ENCODE peak calls at places on chromosomes 1 and 21, in eight cellular contexts. One of them, this sample, is unnamed.

GRCh38 chr1:150876111-150876434 is 326 bp downstream of the ARNT start:
- DNase-seq in GM12864: peak
- DNase-seq in kidney: no peak
- DNase-seq in ovary: no peak
- DNase-seq in left lung: no peak
- DNase-seq in astrocyte: peak
- DNase-seq in AG04450: peak
- DNase-seq in fibroblast of mammary gland: peak
- DNase-seq in this sample: no peak

GRCh38 chr1:2632561-2633361 is at the start of gene MMEL1:
- DNase-seq in AG04450: no peak
- DNase-seq in kidney: no peak
- DNase-seq in astrocyte: no peak
- DNase-seq in left lung: no peak
- DNase-seq in ovary: no peak
- DNase-seq in fibroblast of mammary gland: no peak
- DNase-seq in GM12864: no peak
- DNase-seq in this sample: no peak

GRCh38 chr1:98929456-98929855 is 75.2 kb downstream of the PLPPR5 start:
- DNase-seq in kidney: no peak
- DNase-seq in GM12864: no peak
- DNase-seq in fibroblast of mammary gland: no peak
- DNase-seq in astrocyte: no peak
- DNase-seq in ovary: no peak
- DNase-seq in left lung: no peak
- DNase-seq in AG04450: no peak
- DNase-seq in this sample: peak

GRCh38 chr1:15703562-15703961 is 19.4 kb downstream of the PLEKHM2 start:
- DNase-seq in kidney: peak
- DNase-seq in ovary: peak
- DNase-seq in left lung: peak
- DNase-seq in fibroblast of mammary gland: peak
- DNase-seq in AG04450: peak
- DNase-seq in astrocyte: peak
- DNase-seq in GM12864: no peak
- DNase-seq in this sample: peak

GRCh38 chr1:246608616-246609376 is 42.5 kb downstream of the CNST start:
- DNase-seq in kidney: peak
- DNase-seq in left lung: peak
- DNase-seq in fibroblast of mammary gland: peak
- DNase-seq in AG04450: peak
- DNase-seq in ovary: peak
- DNase-seq in astrocyte: peak
- DNase-seq in GM12864: no peak
- DNase-seq in this sample: peak

GRCh38 chr1:2044510-2045319 is 5.5 kb upstream of the PRKCZ start:
- DNase-seq in AG04450: no peak
- DNase-seq in left lung: peak
- DNase-seq in astrocyte: no peak
- DNase-seq in ovary: peak
- DNase-seq in kidney: peak
- DNase-seq in GM12864: no peak
- DNase-seq in fibroblast of mammary gland: peak
- DNase-seq in this sample: no peak

GRCh38 chr1:2413495-2414296 is 1.3 kb upstream of the PEX10 start:
- DNase-seq in kidney: no peak
- DNase-seq in left lung: no peak
- DNase-seq in AG04450: no peak
- DNase-seq in ovary: no peak
- DNase-seq in astrocyte: no peak
- DNase-seq in GM12864: no peak
- DNase-seq in fibroblast of mammary gland: no peak
- DNase-seq in this sample: no peak

GRCh38 chr1:82143108-82143833 is 342.5 kb downstream of the ADGRL2 start:
- DNase-seq in astrocyte: no peak
- DNase-seq in AG04450: no peak
- DNase-seq in ovary: no peak
- DNase-seq in GM12864: no peak
- DNase-seq in left lung: no peak
- DNase-seq in fibroblast of mammary gland: no peak
- DNase-seq in kidney: no peak
- DNase-seq in this sample: no peak

GRCh38 chr1:31183927-31184554 is 55.6 kb downstream of the NKAIN1 start:
- DNase-seq in astrocyte: no peak
- DNase-seq in left lung: no peak
- DNase-seq in kidney: no peak
- DNase-seq in fibroblast of mammary gland: peak
- DNase-seq in GM12864: no peak
- DNase-seq in AG04450: no peak
- DNase-seq in ovary: no peak
- DNase-seq in this sample: no peak

GRCh38 chr1:81800741-81801031 is at the start of gene ADGRL2:
- DNase-seq in GM12864: no peak
- DNase-seq in kidney: peak
- DNase-seq in AG04450: no peak
- DNase-seq in left lung: peak
- DNase-seq in astrocyte: no peak
- DNase-seq in fibroblast of mammary gland: no peak
- DNase-seq in ovary: peak
- DNase-seq in this sample: no peak

GRCh38 chr1:46003315-46003714 is 129.1 kb downstream of the PIK3R3 start:
- DNase-seq in ovary: no peak
- DNase-seq in kidney: no peak
- DNase-seq in AG04450: no peak
- DNase-seq in GM12864: no peak
- DNase-seq in astrocyte: no peak
- DNase-seq in left lung: peak
- DNase-seq in fibroblast of mammary gland: no peak
- DNase-seq in this sample: no peak

GRCh38 chr1:67771152-67771551 is 62.1 kb downstream of the GNG12 start:
- DNase-seq in ovary: no peak
- DNase-seq in astrocyte: peak
- DNase-seq in left lung: peak
- DNase-seq in GM12864: no peak
- DNase-seq in kidney: no peak
- DNase-seq in AG04450: no peak
- DNase-seq in fibroblast of mammary gland: peak
- DNase-seq in this sample: peak

GRCh38 chr1:36871146-36871971 is 163.0 kb downstream of the GRIK3 start:
- DNase-seq in kidney: no peak
- DNase-seq in fibroblast of mammary gland: no peak
- DNase-seq in GM12864: no peak
- DNase-seq in left lung: no peak
- DNase-seq in AG04450: no peak
- DNase-seq in astrocyte: no peak
- DNase-seq in ovary: no peak
- DNase-seq in this sample: no peak

GRCh38 chr1:70675737-70676156 is 264.7 kb downstream of the CTH start:
- DNase-seq in astrocyte: no peak
- DNase-seq in left lung: no peak
- DNase-seq in kidney: no peak
- DNase-seq in ovary: no peak
- DNase-seq in GM12864: no peak
- DNase-seq in fibroblast of mammary gland: no peak
- DNase-seq in AG04450: no peak
- DNase-seq in this sample: no peak

GRCh38 chr1:198122693-198123092 is 34.1 kb upstream of the NEK7 start:
- DNase-seq in astrocyte: peak
- DNase-seq in AG04450: no peak
- DNase-seq in left lung: no peak
- DNase-seq in ovary: no peak
- DNase-seq in fibroblast of mammary gland: no peak
- DNase-seq in GM12864: no peak
- DNase-seq in kidney: no peak
- DNase-seq in this sample: no peak

GRCh38 chr21:39484711-39485264 is 33.0 kb downstream of the SH3BGR start:
- DNase-seq in left lung: no peak
- DNase-seq in astrocyte: peak
- DNase-seq in kidney: no peak
- DNase-seq in fibroblast of mammary gland: peak
- DNase-seq in AG04450: no peak
- DNase-seq in ovary: no peak
- DNase-seq in GM12864: no peak
- DNase-seq in this sample: peak

GRCh38 chr1:110118636-110119396 is 6.6 kb downstream of the UBL4B start:
- DNase-seq in left lung: no peak
- DNase-seq in GM12864: no peak
- DNase-seq in AG04450: no peak
- DNase-seq in ovary: no peak
- DNase-seq in kidney: no peak
- DNase-seq in astrocyte: no peak
- DNase-seq in fibroblast of mammary gland: peak
- DNase-seq in this sample: no peak

GRCh38 chr1:88061106-88061829 is 622.8 kb upstream of the PKN2 start:
- DNase-seq in AG04450: peak
- DNase-seq in GM12864: no peak
- DNase-seq in astrocyte: peak
- DNase-seq in ovary: no peak
- DNase-seq in fibroblast of mammary gland: peak
- DNase-seq in left lung: no peak
- DNase-seq in kidney: no peak
- DNase-seq in this sample: peak

GRCh38 chr21:41717573-41718330 is 49.1 kb downstream of the RIPK4 start:
- DNase-seq in ovary: no peak
- DNase-seq in AG04450: no peak
- DNase-seq in fibroblast of mammary gland: no peak
- DNase-seq in astrocyte: no peak
- DNase-seq in left lung: no peak
- DNase-seq in GM12864: no peak
- DNase-seq in kidney: no peak
- DNase-seq in this sample: no peak

GRCh38 chr1:25569599-25570458 is 26.4 kb downstream of the LDLRAP1 start:
- DNase-seq in fibroblast of mammary gland: no peak
- DNase-seq in left lung: no peak
- DNase-seq in AG04450: no peak
- DNase-seq in ovary: no peak
- DNase-seq in GM12864: no peak
- DNase-seq in astrocyte: peak
- DNase-seq in kidney: peak
- DNase-seq in this sample: no peak

GRCh38 chr1:25568090-25568833 is 24.9 kb downstream of the LDLRAP1 start:
- DNase-seq in left lung: no peak
- DNase-seq in astrocyte: peak
- DNase-seq in ovary: no peak
- DNase-seq in fibroblast of mammary gland: peak
- DNase-seq in GM12864: no peak
- DNase-seq in kidney: no peak
- DNase-seq in AG04450: no peak
- DNase-seq in this sample: no peak

GRCh38 chr1:25570798-25571521 is 27.6 kb downstream of the LDLRAP1 start:
- DNase-seq in kidney: peak
- DNase-seq in left lung: no peak
- DNase-seq in AG04450: no peak
- DNase-seq in fibroblast of mammary gland: no peak
- DNase-seq in astrocyte: no peak
- DNase-seq in ovary: no peak
- DNase-seq in GM12864: no peak
- DNase-seq in this sample: no peak

GRCh38 chr1:25567710-25568089 is 24.3 kb downstream of the LDLRAP1 start:
- DNase-seq in ovary: no peak
- DNase-seq in left lung: no peak
- DNase-seq in astrocyte: no peak
- DNase-seq in AG04450: no peak
- DNase-seq in kidney: no peak
- DNase-seq in fibroblast of mammary gland: no peak
- DNase-seq in GM12864: no peak
- DNase-seq in this sample: no peak

GRCh38 chr1:25568834-25569598 is 25.6 kb downstream of the LDLRAP1 start:
- DNase-seq in left lung: no peak
- DNase-seq in fibroblast of mammary gland: peak
- DNase-seq in astrocyte: peak
- DNase-seq in kidney: no peak
- DNase-seq in ovary: no peak
- DNase-seq in AG04450: peak
- DNase-seq in GM12864: no peak
- DNase-seq in this sample: peak
- H3K4me3 ChIP-seq in left lung: no peak
- H3K4me3 ChIP-seq in fibroblast of mammary gland: no peak
- H3K4me3 ChIP-seq in astrocyte: no peak
- H3K4me3 ChIP-seq in kidney: no peak
- H3K4me3 ChIP-seq in ovary: no peak
- H3K4me3 ChIP-seq in AG04450: no peak
- H3K4me3 ChIP-seq in GM12864: no peak
- H3K4me3 ChIP-seq in this sample: no peak

GRCh38 chr1:180857947-180858768 is 54.5 kb upstream of the KIAA1614 start:
- DNase-seq in astrocyte: no peak
- DNase-seq in kidney: no peak
- DNase-seq in fibroblast of mammary gland: no peak
- DNase-seq in AG04450: no peak
- DNase-seq in GM12864: no peak
- DNase-seq in ovary: no peak
- DNase-seq in left lung: no peak
- DNase-seq in this sample: no peak
- TF ChIP-seq CTCF in astrocyte: no peak
- TF ChIP-seq CTCF in kidney: no peak
- TF ChIP-seq CTCF in fibroblast of mammary gland: no peak
- TF ChIP-seq CTCF in AG04450: no peak
- TF ChIP-seq CTCF in GM12864: no peak
- TF ChIP-seq CTCF in ovary: no peak
- TF ChIP-seq CTCF in left lung: no peak
- TF ChIP-seq CTCF in this sample: no peak

DNA sequence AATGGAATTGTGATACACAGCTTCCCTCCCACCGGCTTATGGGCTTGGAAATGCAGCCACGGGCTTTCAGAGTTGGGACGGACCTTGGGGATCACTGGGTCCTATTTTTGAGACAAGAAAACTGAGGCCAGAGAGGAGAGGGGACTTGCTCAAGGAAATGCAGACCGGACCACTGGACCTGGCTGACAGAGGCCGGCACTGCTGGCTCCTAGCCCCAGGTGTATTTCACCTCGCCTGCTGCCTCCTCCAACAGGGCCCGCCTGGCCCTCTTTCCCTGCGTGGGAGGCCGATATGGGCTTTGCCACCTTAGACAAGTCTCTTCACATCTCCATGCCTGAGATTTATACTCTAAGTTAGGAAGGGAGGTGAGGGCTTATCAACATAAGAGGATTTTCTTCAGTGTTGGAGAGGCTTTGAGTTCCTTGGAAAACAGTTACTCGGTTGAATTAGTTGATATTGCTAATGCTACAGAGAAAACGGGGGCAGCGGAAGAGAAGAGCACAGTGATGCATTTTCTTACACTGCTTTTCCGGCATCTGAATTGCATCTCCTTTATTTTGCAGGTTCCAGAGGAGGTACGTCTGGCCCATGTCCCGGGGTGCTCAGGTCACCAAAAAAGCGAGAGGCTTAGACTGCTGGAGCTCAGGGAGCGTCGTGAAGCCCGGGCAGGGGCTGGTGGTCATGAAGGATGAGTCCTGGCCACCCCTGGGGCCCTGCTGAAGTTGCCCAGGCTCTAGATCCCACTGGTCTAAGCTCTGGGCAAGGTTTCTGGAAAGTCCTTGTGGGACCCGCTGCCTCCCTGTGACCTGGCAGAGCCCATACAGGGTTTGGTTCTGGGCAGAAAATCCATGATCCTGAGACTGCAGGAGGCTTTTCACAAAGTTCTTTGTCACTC is 44.7 kb downstream of the CAPN2 start:
- DNase-seq in astrocyte: no peak
- DNase-seq in left lung: no peak
- DNase-seq in fibroblast of mammary gland: no peak
- DNase-seq in kidney: no peak
- DNase-seq in AG04450: no peak
- DNase-seq in ovary: no peak
- DNase-seq in GM12864: no peak
- DNase-seq in this sample: no peak
- H3K4me3 ChIP-seq in astrocyte: no peak
- H3K4me3 ChIP-seq in left lung: no peak
- H3K4me3 ChIP-seq in fibroblast of mammary gland: no peak
- H3K4me3 ChIP-seq in kidney: no peak
- H3K4me3 ChIP-seq in AG04450: no peak
- H3K4me3 ChIP-seq in ovary: no peak
- H3K4me3 ChIP-seq in GM12864: no peak
- H3K4me3 ChIP-seq in this sample: no peak

GRCh38 chr21:45386728-45387371 is 18.1 kb upstream of the COL18A1 start:
- DNase-seq in GM12864: no peak
- DNase-seq in astrocyte: peak
- DNase-seq in AG04450: peak
- DNase-seq in kidney: peak
- DNase-seq in left lung: peak
- DNase-seq in ovary: peak
- DNase-seq in fibroblast of mammary gland: peak
- DNase-seq in this sample: no peak
- TF ChIP-seq CTCF in GM12864: no peak
- TF ChIP-seq CTCF in astrocyte: peak
- TF ChIP-seq CTCF in AG04450: peak
- TF ChIP-seq CTCF in kidney: peak
- TF ChIP-seq CTCF in left lung: no peak
- TF ChIP-seq CTCF in ovary: peak
- TF ChIP-seq CTCF in fibroblast of mammary gland: peak
- TF ChIP-seq CTCF in this sample: peak

This sample was measured in retinal pigment epithelial cell.